ENCODE peak calls at places on chromosomes 5 and 9, in five cellular contexts. One of them, this sample, is unnamed.

GRCh38 chr5:137629646-137630045 is 106.2 kb downstream of the KLHL3 start:
- DNase-seq in astrocyte of the spinal cord: peak; percentile 42
- DNase-seq in neural progenitor cell: peak; percentile 73
- DNase-seq in ovary: no peak
- DNase-seq in OCI-LY7: peak; percentile 68
- DNase-seq in this sample: peak; percentile 85

GRCh38 chr5:142549834-142550233 is 136.1 kb downstream of the FGF1 start:
- DNase-seq in astrocyte of the spinal cord: no peak
- DNase-seq in neural progenitor cell: no peak
- DNase-seq in ovary: no peak
- DNase-seq in OCI-LY7: no peak
- DNase-seq in this sample: no peak

GRCh38 chr9:114930063-114930812 is at the start of gene TNFSF8:
- DNase-seq in astrocyte of the spinal cord: no peak
- DNase-seq in neural progenitor cell: no peak
- DNase-seq in ovary: no peak
- DNase-seq in OCI-LY7: peak; percentile 90
- DNase-seq in this sample: peak; percentile 39

GRCh38 chr5:10485142-10485795 is 43.6 kb downstream of the ROPN1L start:
- DNase-seq in astrocyte of the spinal cord: peak; percentile 97
- DNase-seq in neural progenitor cell: no peak
- DNase-seq in ovary: no peak
- DNase-seq in OCI-LY7: no peak
- DNase-seq in this sample: no peak

GRCh38 chr9:81380960-81381359 is 308.4 kb downstream of the TLE1 start:
- DNase-seq in astrocyte of the spinal cord: no peak
- DNase-seq in neural progenitor cell: no peak
- DNase-seq in ovary: no peak
- DNase-seq in OCI-LY7: no peak
- DNase-seq in this sample: no peak

GRCh38 chr9:91915524-91916266 is 34.3 kb downstream of the ROR2 start:
- DNase-seq in astrocyte of the spinal cord: no peak
- DNase-seq in neural progenitor cell: no peak
- DNase-seq in ovary: no peak
- DNase-seq in OCI-LY7: no peak
- DNase-seq in this sample: no peak

GRCh38 chr9:15696979-15697378 is 144.1 kb downstream of the CCDC171 start:
- DNase-seq in astrocyte of the spinal cord: no peak
- DNase-seq in neural progenitor cell: no peak
- DNase-seq in ovary: no peak
- DNase-seq in OCI-LY7: no peak
- DNase-seq in this sample: no peak

GRCh38 chr5:113663879-113664278 is 150.4 kb downstream of the YTHDC2 start:
- DNase-seq in astrocyte of the spinal cord: peak; percentile 49
- DNase-seq in neural progenitor cell: peak; percentile 16
- DNase-seq in ovary: no peak
- DNase-seq in OCI-LY7: peak; percentile 37
- DNase-seq in this sample: peak; percentile 8

GRCh38 chr5:149526855-149527590 is 24.2 kb downstream of the CSNK1A1 start:
- DNase-seq in astrocyte of the spinal cord: no peak
- DNase-seq in neural progenitor cell: no peak
- DNase-seq in ovary: no peak
- DNase-seq in OCI-LY7: no peak
- DNase-seq in this sample: no peak

GRCh38 chr9:87792831-87793288 is 66.9 kb downstream of the CTSL start:
- DNase-seq in astrocyte of the spinal cord: peak; percentile 40
- DNase-seq in neural progenitor cell: no peak
- DNase-seq in ovary: no peak
- DNase-seq in OCI-LY7: peak; percentile 6
- DNase-seq in this sample: peak; percentile 23

GRCh38 chr9:136119259-136120118 is 814 bp upstream of the TMEM250 start:
- DNase-seq in astrocyte of the spinal cord: peak; percentile 27
- DNase-seq in neural progenitor cell: peak; percentile 51
- DNase-seq in ovary: no peak
- DNase-seq in OCI-LY7: no peak
- DNase-seq in this sample: no peak

GRCh38 chr5:135834639-135835529 is at the start of gene SLC25A48:
- DNase-seq in astrocyte of the spinal cord: no peak
- DNase-seq in neural progenitor cell: peak; percentile 93
- DNase-seq in ovary: no peak
- DNase-seq in OCI-LY7: no peak
- DNase-seq in this sample: peak; percentile 74

GRCh38 chr5:99005506-99005905 is 76.7 kb upstream of the CHD1 start:
- DNase-seq in astrocyte of the spinal cord: no peak
- DNase-seq in neural progenitor cell: no peak
- DNase-seq in ovary: no peak
- DNase-seq in OCI-LY7: no peak
- DNase-seq in this sample: no peak

GRCh38 chr5:147223951-147224791 is 10.7 kb upstream of the STK32A start:
- DNase-seq in astrocyte of the spinal cord: peak; percentile 63
- DNase-seq in neural progenitor cell: peak; percentile 70
- DNase-seq in ovary: peak; percentile 21
- DNase-seq in OCI-LY7: peak; percentile 3
- DNase-seq in this sample: peak; percentile 53

GRCh38 chr5:14236757-14237156 is 93.6 kb downstream of the TRIO start:
- DNase-seq in astrocyte of the spinal cord: no peak
- DNase-seq in neural progenitor cell: no peak
- DNase-seq in ovary: no peak
- DNase-seq in OCI-LY7: no peak
- DNase-seq in this sample: no peak

GRCh38 chr5:97297063-97297715 is 114.1 kb upstream of the RIOK2 start:
- DNase-seq in astrocyte of the spinal cord: no peak
- DNase-seq in neural progenitor cell: peak; percentile 89
- DNase-seq in ovary: no peak
- DNase-seq in OCI-LY7: peak; percentile 24
- DNase-seq in this sample: peak; percentile 53

GRCh38 chr5:7850241-7850532 is 746 bp downstream of the CFAP90 start:
- DNase-seq in astrocyte of the spinal cord: no peak
- DNase-seq in neural progenitor cell: no peak
- DNase-seq in ovary: peak; percentile 35
- DNase-seq in OCI-LY7: no peak
- DNase-seq in this sample: no peak

GRCh38 chr5:7851617-7852289 is 820 bp upstream of the CFAP90 start:
- DNase-seq in astrocyte of the spinal cord: no peak
- DNase-seq in neural progenitor cell: no peak
- DNase-seq in ovary: no peak
- DNase-seq in OCI-LY7: no peak
- DNase-seq in this sample: no peak

GRCh38 chr5:7852542-7852941 is 1.6 kb upstream of the CFAP90 start:
- DNase-seq in astrocyte of the spinal cord: peak; percentile 11
- DNase-seq in neural progenitor cell: no peak
- DNase-seq in ovary: no peak
- DNase-seq in OCI-LY7: no peak
- DNase-seq in this sample: no peak

GRCh38 chr5:7850533-7851239 is at the start of gene CFAP90:
- DNase-seq in astrocyte of the spinal cord: peak; percentile 41
- DNase-seq in neural progenitor cell: peak; percentile 95
- DNase-seq in ovary: peak; percentile 60
- DNase-seq in OCI-LY7: no peak
- DNase-seq in this sample: no peak

GRCh38 chr5:7851240-7851592 is 283 bp upstream of the CFAP90 start:
- DNase-seq in astrocyte of the spinal cord: no peak
- DNase-seq in neural progenitor cell: no peak
- DNase-seq in ovary: no peak
- DNase-seq in OCI-LY7: no peak
- DNase-seq in this sample: no peak
- TF ChIP-seq CTCF in astrocyte of the spinal cord: no peak
- TF ChIP-seq CTCF in neural progenitor cell: no peak
- TF ChIP-seq CTCF in ovary: no peak
- TF ChIP-seq CTCF in OCI-LY7: no peak
- TF ChIP-seq CTCF in this sample: no peak

GRCh38 chr5:121152411-121152810 is 688.3 kb downstream of the PRR16 start:
- DNase-seq in astrocyte of the spinal cord: no peak
- DNase-seq in neural progenitor cell: no peak
- DNase-seq in ovary: no peak
- DNase-seq in OCI-LY7: no peak
- DNase-seq in this sample: no peak
- TF ChIP-seq CTCF in astrocyte of the spinal cord: no peak
- TF ChIP-seq CTCF in neural progenitor cell: no peak
- TF ChIP-seq CTCF in ovary: no peak
- TF ChIP-seq CTCF in OCI-LY7: no peak
- TF ChIP-seq CTCF in this sample: no peak

GRCh38 chr9:37511006-37511714 is 25.4 kb downstream of the POLR1E start:
- DNase-seq in astrocyte of the spinal cord: no peak
- DNase-seq in neural progenitor cell: peak; percentile 28
- DNase-seq in ovary: no peak
- DNase-seq in OCI-LY7: peak; percentile 49
- DNase-seq in this sample: no peak
- TF ChIP-seq CTCF in astrocyte of the spinal cord: peak; percentile 27
- TF ChIP-seq CTCF in neural progenitor cell: peak; percentile 28
- TF ChIP-seq CTCF in ovary: no peak
- TF ChIP-seq CTCF in OCI-LY7: peak; percentile 42
- TF ChIP-seq CTCF in this sample: peak; percentile 53

DNA sequence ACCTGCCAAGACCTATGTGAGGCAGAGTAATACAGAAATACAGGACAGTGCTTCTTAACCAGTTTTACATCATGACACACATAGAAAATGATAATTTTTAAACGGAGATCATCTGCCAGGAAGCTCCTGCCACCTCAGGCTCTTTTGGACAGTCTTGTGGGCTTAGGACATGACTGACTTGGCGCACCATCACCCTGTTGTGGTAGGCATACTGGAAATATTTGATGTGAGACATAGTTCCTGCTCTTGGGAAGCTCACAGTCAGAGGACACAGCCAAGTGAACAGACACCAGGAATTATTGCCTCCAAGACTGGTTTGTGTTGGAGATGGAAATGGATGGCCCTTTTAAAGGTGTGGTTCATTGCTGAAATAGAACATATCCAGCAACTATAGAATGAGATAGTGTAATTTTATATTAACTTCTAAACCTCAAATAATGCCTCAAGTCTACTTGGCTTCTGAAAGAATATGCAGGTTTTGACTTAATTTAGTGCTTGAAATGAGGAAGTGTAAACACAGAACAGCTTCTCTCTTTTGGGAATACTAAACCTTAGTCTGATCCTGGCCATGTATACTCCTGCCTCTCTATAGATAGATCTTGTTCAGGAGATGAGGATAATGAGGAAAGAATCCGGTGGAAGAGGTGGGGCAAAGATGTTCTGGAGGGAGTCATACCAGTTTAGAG is 19.7 kb downstream of the CPEB4 start:
- DNase-seq in astrocyte of the spinal cord: no peak
- DNase-seq in neural progenitor cell: no peak
- DNase-seq in ovary: no peak
- DNase-seq in OCI-LY7: no peak
- DNase-seq in this sample: no peak
- TF ChIP-seq CTCF in astrocyte of the spinal cord: no peak
- TF ChIP-seq CTCF in neural progenitor cell: no peak
- TF ChIP-seq CTCF in ovary: no peak
- TF ChIP-seq CTCF in OCI-LY7: no peak
- TF ChIP-seq CTCF in this sample: no peak

DNA sequence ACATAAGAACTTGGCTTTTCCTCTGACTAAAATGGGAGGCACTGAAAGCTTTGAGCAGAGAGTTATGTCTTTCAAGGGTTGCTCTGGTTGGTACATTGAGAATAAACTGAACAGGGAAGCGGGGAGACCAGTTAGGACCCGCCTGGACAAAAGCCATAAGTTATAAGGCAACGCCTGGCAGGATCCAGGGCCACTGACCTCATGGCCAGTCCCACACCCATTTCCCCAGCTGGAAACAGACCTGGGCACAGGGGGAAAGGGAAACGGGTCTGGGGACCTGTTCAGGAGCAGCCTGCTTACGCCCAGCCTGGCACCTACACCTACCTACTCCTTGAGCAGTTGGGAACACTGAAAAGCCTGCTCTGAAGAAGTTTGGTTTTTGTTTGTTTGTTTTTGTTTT is 1.3 kb downstream of the SPINK4 start:
- DNase-seq in astrocyte of the spinal cord: no peak
- DNase-seq in neural progenitor cell: no peak
- DNase-seq in ovary: no peak
- DNase-seq in OCI-LY7: no peak
- DNase-seq in this sample: no peak
- TF ChIP-seq CTCF in astrocyte of the spinal cord: no peak
- TF ChIP-seq CTCF in neural progenitor cell: no peak
- TF ChIP-seq CTCF in ovary: no peak
- TF ChIP-seq CTCF in OCI-LY7: no peak
- TF ChIP-seq CTCF in this sample: no peak

GRCh38 chr5:40401281-40401680 is 278.4 kb upstream of the PTGER4 start:
- DNase-seq in astrocyte of the spinal cord: peak; percentile 48
- DNase-seq in neural progenitor cell: no peak
- DNase-seq in ovary: no peak
- DNase-seq in OCI-LY7: no peak
- DNase-seq in this sample: no peak
- TF ChIP-seq CTCF in astrocyte of the spinal cord: no peak
- TF ChIP-seq CTCF in neural progenitor cell: no peak
- TF ChIP-seq CTCF in ovary: no peak
- TF ChIP-seq CTCF in OCI-LY7: no peak
- TF ChIP-seq CTCF in this sample: no peak

DNA sequence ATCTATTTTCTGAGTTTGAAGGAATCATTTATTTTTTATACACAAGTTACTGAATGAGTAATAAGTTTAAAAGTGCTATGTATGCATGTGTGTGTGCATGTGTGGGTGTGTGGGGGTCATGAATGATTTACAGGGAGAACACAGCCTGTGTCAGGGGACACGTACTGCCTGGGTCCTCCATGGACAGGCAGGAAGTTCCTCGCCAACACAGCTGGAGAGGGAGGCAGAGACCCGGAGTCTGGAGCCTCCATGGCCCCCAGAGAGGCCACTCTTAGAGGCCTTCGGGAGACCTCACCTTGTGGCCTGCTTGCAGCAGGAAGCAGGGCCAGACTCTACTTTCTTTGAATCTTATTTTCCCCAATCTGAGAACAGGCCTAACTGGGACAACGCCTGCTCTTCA is 144.7 kb downstream of the GABBR2 start:
- DNase-seq in astrocyte of the spinal cord: no peak
- DNase-seq in neural progenitor cell: no peak
- DNase-seq in ovary: no peak
- DNase-seq in OCI-LY7: no peak
- DNase-seq in this sample: no peak
- TF ChIP-seq CTCF in astrocyte of the spinal cord: no peak
- TF ChIP-seq CTCF in neural progenitor cell: no peak
- TF ChIP-seq CTCF in ovary: no peak
- TF ChIP-seq CTCF in OCI-LY7: no peak
- TF ChIP-seq CTCF in this sample: no peak